ENCODE peak calls at places on chromosomes 3 and 15, in six cellular contexts. One of them, this sample, is unnamed.

GRCh38 chr15:69414702-69415161 is 583 bp downstream of the KIF23 start:
- DNase-seq in endothelial cell of umbilical vein: peak; percentile 65
- DNase-seq in HepG2: peak; percentile 74
- DNase-seq in H1: peak; percentile 79
- DNase-seq in K562: peak; percentile 62
- DNase-seq in WTC11: peak; percentile 52
- DNase-seq in this sample: peak; percentile 78

GRCh38 chr3:126469479-126469878 is 6.2 kb downstream of the ZXDC start:
- DNase-seq in WTC11: no peak
- DNase-seq in K562: no peak
- DNase-seq in H1: no peak
- DNase-seq in endothelial cell of umbilical vein: no peak
- DNase-seq in HepG2: no peak
- DNase-seq in this sample: no peak

GRCh38 chr3:127674099-127674792 is 1.5 kb downstream of the ABTB1 start:
- DNase-seq in HepG2: no peak
- DNase-seq in WTC11: no peak
- DNase-seq in K562: no peak
- DNase-seq in endothelial cell of umbilical vein: no peak
- DNase-seq in H1: no peak
- DNase-seq in this sample: no peak

GRCh38 chr15:33226559-33227181 is 32.2 kb upstream of the FMN1 start:
- DNase-seq in K562: peak; percentile 45
- DNase-seq in HepG2: no peak
- DNase-seq in H1: no peak
- DNase-seq in WTC11: peak; percentile 25
- DNase-seq in endothelial cell of umbilical vein: peak; percentile 58
- DNase-seq in this sample: peak; percentile 85

GRCh38 chr3:22923686-22924085 is 279.4 kb upstream of the UBE2E2 start:
- DNase-seq in H1: no peak
- DNase-seq in K562: no peak
- DNase-seq in HepG2: no peak
- DNase-seq in endothelial cell of umbilical vein: peak; percentile 4
- DNase-seq in WTC11: no peak
- DNase-seq in this sample: no peak

GRCh38 chr3:57803647-57804081 is 47.6 kb downstream of the SLMAP start:
- DNase-seq in H1: no peak
- DNase-seq in WTC11: no peak
- DNase-seq in endothelial cell of umbilical vein: peak; percentile 94
- DNase-seq in HepG2: no peak
- DNase-seq in K562: no peak
- DNase-seq in this sample: peak; percentile 88

GRCh38 chr3:9168230-9168629 is 81.2 kb downstream of the SRGAP3 start:
- DNase-seq in K562: no peak
- DNase-seq in HepG2: no peak
- DNase-seq in H1: no peak
- DNase-seq in endothelial cell of umbilical vein: no peak
- DNase-seq in WTC11: peak; percentile 44
- DNase-seq in this sample: no peak

GRCh38 chr15:27757050-27757449 is 342.1 kb downstream of the OCA2 start:
- DNase-seq in K562: no peak
- DNase-seq in endothelial cell of umbilical vein: no peak
- DNase-seq in WTC11: no peak
- DNase-seq in HepG2: no peak
- DNase-seq in H1: peak; percentile 19
- DNase-seq in this sample: no peak

GRCh38 chr15:32651229-32651837 is 9.8 kb downstream of the SCG5 start:
- DNase-seq in WTC11: peak; percentile 70
- DNase-seq in endothelial cell of umbilical vein: peak; percentile 54
- DNase-seq in HepG2: peak; percentile 48
- DNase-seq in H1: peak; percentile 73
- DNase-seq in K562: peak; percentile 77
- DNase-seq in this sample: peak; percentile 80

GRCh38 chr3:126259411-126260391 is 79.3 kb upstream of the ALDH1L1 start:
- DNase-seq in endothelial cell of umbilical vein: peak; percentile 54
- DNase-seq in K562: peak; percentile 39
- DNase-seq in H1: peak; percentile 76
- DNase-seq in WTC11: peak; percentile 73
- DNase-seq in HepG2: peak; percentile 29
- DNase-seq in this sample: peak; percentile 15

GRCh38 chr3:13276438-13277129 is 143.5 kb downstream of the NUP210 start:
- DNase-seq in K562: no peak
- DNase-seq in WTC11: no peak
- DNase-seq in HepG2: no peak
- DNase-seq in H1: no peak
- DNase-seq in endothelial cell of umbilical vein: no peak
- DNase-seq in this sample: no peak

GRCh38 chr3:13278783-13279531 is 141.2 kb downstream of the NUP210 start:
- DNase-seq in H1: no peak
- DNase-seq in HepG2: no peak
- DNase-seq in endothelial cell of umbilical vein: no peak
- DNase-seq in K562: no peak
- DNase-seq in WTC11: no peak
- DNase-seq in this sample: no peak

GRCh38 chr3:13279532-13279910 is 140.6 kb downstream of the NUP210 start:
- DNase-seq in H1: no peak
- DNase-seq in K562: no peak
- DNase-seq in endothelial cell of umbilical vein: no peak
- DNase-seq in WTC11: no peak
- DNase-seq in HepG2: no peak
- DNase-seq in this sample: no peak

GRCh38 chr3:13277130-13277783 is 142.9 kb downstream of the NUP210 start:
- DNase-seq in K562: no peak
- DNase-seq in WTC11: no peak
- DNase-seq in H1: no peak
- DNase-seq in endothelial cell of umbilical vein: no peak
- DNase-seq in HepG2: no peak
- DNase-seq in this sample: no peak

GRCh38 chr3:13277860-13278531 is 142.1 kb downstream of the NUP210 start:
- DNase-seq in HepG2: no peak
- DNase-seq in WTC11: no peak
- DNase-seq in H1: no peak
- DNase-seq in endothelial cell of umbilical vein: no peak
- DNase-seq in K562: peak; percentile 52
- DNase-seq in this sample: no peak
- TF ChIP-seq JUN in HepG2: no peak
- TF ChIP-seq JUN in WTC11: no peak
- TF ChIP-seq JUN in H1: no peak
- TF ChIP-seq JUN in endothelial cell of umbilical vein: no peak
- TF ChIP-seq JUN in K562: peak; percentile 61
- TF ChIP-seq JUN in this sample: no peak

DNA sequence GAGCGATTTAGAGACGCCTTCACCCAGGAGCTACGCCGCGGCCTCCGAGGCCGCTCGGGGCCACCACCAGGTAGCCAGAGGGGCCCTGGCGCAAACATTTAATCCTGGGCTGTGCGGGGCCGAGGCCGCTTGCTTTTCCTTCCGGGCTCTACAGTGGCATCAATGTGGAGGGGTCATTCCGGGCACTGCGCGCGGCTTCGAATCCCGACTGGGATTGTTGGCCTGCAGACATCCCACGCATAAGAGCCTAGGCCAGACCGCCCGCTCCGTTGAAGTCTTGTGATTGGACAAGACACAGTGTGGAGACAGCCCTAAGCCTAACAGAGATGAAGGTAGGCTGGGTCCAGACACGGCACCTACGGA is 568 bp upstream of the NCBP2 start:
- DNase-seq in H1: no peak
- DNase-seq in HepG2: no peak
- DNase-seq in endothelial cell of umbilical vein: no peak
- DNase-seq in K562: peak; percentile 77
- DNase-seq in WTC11: no peak
- DNase-seq in this sample: no peak
- TF ChIP-seq JUN in H1: no peak
- TF ChIP-seq JUN in HepG2: no peak
- TF ChIP-seq JUN in endothelial cell of umbilical vein: no peak
- TF ChIP-seq JUN in K562: no peak
- TF ChIP-seq JUN in WTC11: no peak
- TF ChIP-seq JUN in this sample: no peak

GRCh38 chr15:75570119-75570518 is 9.0 kb downstream of the PTPN9 start:
- DNase-seq in WTC11: no peak
- DNase-seq in K562: no peak
- DNase-seq in HepG2: no peak
- DNase-seq in endothelial cell of umbilical vein: no peak
- DNase-seq in H1: no peak
- DNase-seq in this sample: no peak

GRCh38 chr15:75578206-75578947 is 738 bp downstream of the PTPN9 start:
- DNase-seq in endothelial cell of umbilical vein: peak; percentile 11
- DNase-seq in H1: peak; percentile 63
- DNase-seq in K562: peak; percentile 46
- DNase-seq in HepG2: no peak
- DNase-seq in WTC11: peak; percentile 30
- DNase-seq in this sample: no peak

GRCh38 chr15:75577401-75578205 is 1.5 kb downstream of the PTPN9 start:
- DNase-seq in H1: no peak
- DNase-seq in endothelial cell of umbilical vein: peak; percentile 26
- DNase-seq in HepG2: no peak
- DNase-seq in WTC11: no peak
- DNase-seq in K562: no peak
- DNase-seq in this sample: no peak

GRCh38 chr15:75573643-75574384 is 5.3 kb downstream of the PTPN9 start:
- DNase-seq in K562: no peak
- DNase-seq in WTC11: no peak
- DNase-seq in H1: no peak
- DNase-seq in endothelial cell of umbilical vein: no peak
- DNase-seq in HepG2: no peak
- DNase-seq in this sample: no peak

DNA sequence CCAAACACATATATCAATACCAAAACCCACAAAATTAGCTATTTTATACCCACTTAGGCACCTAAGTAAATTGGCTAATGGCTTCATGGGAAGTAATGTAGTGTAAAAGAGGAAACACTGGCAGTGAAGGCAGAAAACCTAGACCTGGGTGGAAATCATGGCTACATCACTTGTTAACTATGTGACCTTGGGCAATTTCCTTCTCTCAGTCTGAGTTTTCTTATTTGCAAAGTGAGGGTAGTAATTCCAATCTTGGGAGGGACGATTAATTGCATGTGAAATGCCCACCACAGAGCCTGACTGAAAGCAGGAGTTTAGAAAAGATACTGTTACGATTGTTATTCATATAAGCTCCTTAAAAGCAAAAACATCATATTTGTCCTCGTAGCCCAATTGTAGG is 6.1 kb downstream of the PTPN9 start:
- DNase-seq in WTC11: no peak
- DNase-seq in endothelial cell of umbilical vein: peak; percentile 19
- DNase-seq in K562: no peak
- DNase-seq in H1: no peak
- DNase-seq in HepG2: no peak
- DNase-seq in this sample: peak; percentile 53
- TF ChIP-seq JUN in WTC11: no peak
- TF ChIP-seq JUN in endothelial cell of umbilical vein: no peak
- TF ChIP-seq JUN in K562: no peak
- TF ChIP-seq JUN in H1: no peak
- TF ChIP-seq JUN in HepG2: no peak
- TF ChIP-seq JUN in this sample: no peak

DNA sequence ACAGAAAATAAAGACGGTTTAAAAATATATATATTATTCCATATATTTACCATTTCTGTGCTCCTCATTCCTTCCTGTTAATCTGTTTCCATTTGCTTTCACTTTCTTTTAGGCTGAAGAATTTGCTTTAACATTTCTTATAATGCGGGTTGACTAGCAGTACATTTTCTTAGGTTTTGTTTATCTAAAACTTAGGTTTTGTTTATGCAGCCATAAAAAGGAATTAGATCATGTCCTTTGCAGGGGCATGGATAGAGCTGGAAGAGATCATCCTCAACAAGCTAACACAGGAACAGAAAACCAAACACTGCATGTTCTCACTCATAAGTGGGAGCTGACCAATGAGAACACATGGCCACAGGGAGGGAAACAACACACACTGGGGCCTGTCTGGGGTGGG is 578.1 kb downstream of the FHIT start:
- DNase-seq in WTC11: no peak
- DNase-seq in HepG2: no peak
- DNase-seq in K562: no peak
- DNase-seq in H1: no peak
- DNase-seq in endothelial cell of umbilical vein: no peak
- DNase-seq in this sample: no peak
- TF ChIP-seq JUN in WTC11: no peak
- TF ChIP-seq JUN in HepG2: no peak
- TF ChIP-seq JUN in K562: no peak
- TF ChIP-seq JUN in H1: no peak
- TF ChIP-seq JUN in endothelial cell of umbilical vein: no peak
- TF ChIP-seq JUN in this sample: no peak

This sample was measured in A549.